ENCODE peak calls at places on chromosomes 7 and 10, in six cellular contexts. H, X, P, L, B and V are unnamed samples.

GRCh38 chr10:57884965-57885617 is 382.6 kb downstream of the IPMK start:
- DNase-seq in H (no peak), X (no peak), P (no peak), L (no peak), B (no peak), V (no peak)

GRCh38 chr10:95430231-95430951 is 130.8 kb downstream of the SORBS1 start:
- DNase-seq in H (peak; percentile 29), X (peak; percentile 53), P (peak; percentile 75), L (peak; percentile 35), B (peak; percentile 61), V (peak; percentile 88)

GRCh38 chr7:20794676-20795075 is 8.0 kb upstream of the SP8 start:
- DNase-seq in H (no peak), X (no peak), P (no peak), L (no peak), B (no peak), V (no peak)

GRCh38 chr7:15937571-15937970 is 251.1 kb upstream of the MEOX2 start:
- DNase-seq in H (no peak), X (no peak), P (no peak), L (no peak), B (peak; percentile 66), V (no peak)

GRCh38 chr10:124677871-124678565 is 66.2 kb downstream of the FAM53B start:
- DNase-seq in H (no peak), X (no peak), P (no peak), L (no peak), B (peak; percentile 23), V (no peak)

GRCh38 chr7:107684947-107685463 is 24.4 kb downstream of the SLC26A4 start:
- DNase-seq in H (no peak), X (no peak), P (no peak), L (no peak), B (no peak), V (no peak)

GRCh38 chr7:142964502-142965246 is 2.5 kb upstream of the KEL start:
- DNase-seq in H (no peak), X (no peak), P (no peak), L (no peak), B (peak; percentile 8), V (no peak)

GRCh38 chr10:63197304-63198092 is 64.4 kb downstream of the NRBF2 start:
- DNase-seq in H (no peak), X (no peak), P (no peak), L (no peak), B (peak; percentile 95), V (no peak)

GRCh38 chr10:98404571-98405396 is 10.2 kb downstream of the PYROXD2 start:
- DNase-seq in H (peak; percentile 20), X (no peak), P (no peak), L (no peak), B (peak; percentile 76), V (no peak)

GRCh38 chr7:42198296-42198695 is 38.7 kb downstream of the GLI3 start:
- DNase-seq in H (no peak), X (no peak), P (no peak), L (no peak), B (no peak), V (no peak)

GRCh38 chr7:2312272-2312929 is 1.8 kb downstream of the SNX8 start:
- DNase-seq in H (no peak), X (no peak), P (no peak), L (no peak), B (no peak), V (no peak)

GRCh38 chr7:47326808-47327207 is 255.1 kb downstream of the TNS3 start:
- DNase-seq in H (no peak), X (no peak), P (no peak), L (no peak), B (peak; percentile 87), V (no peak)

GRCh38 chr7:71497233-71497946 is 365.4 kb downstream of the GALNT17 start:
- DNase-seq in H (no peak), X (no peak), P (no peak), L (no peak), B (no peak), V (no peak)

GRCh38 chr7:155751409-155751808 is 60.9 kb downstream of the SHH start:
- DNase-seq in H (no peak), X (no peak), P (no peak), L (no peak), B (no peak), V (no peak)

GRCh38 chr10:285216-285967 is 150.1 kb downstream of the ZMYND11 start:
- DNase-seq in H (no peak), X (no peak), P (no peak), L (no peak), B (no peak), V (no peak)